ENCODE peak calls at places on chromosome 4, in seven cellular contexts. M is erythroblast; Y is NCI-H1694; U is fibroblast of the aortic adventitia; R is activated naive CD8-positive, alpha-beta T cell treated with anti-CD3 and anti-CD28 coated beads, Interleukin-2, amount 50 U/mL, for 16 hours; D is HEK293T; Q is KG1. O is an unnamed sample.

GRCh38 chr4:21992330-21992729 is 43.8 kb upstream of the KCNIP4 start:
- DNase-seq in Q (no peak), R (no peak), M (no peak), D (no peak), Y (no peak), U (peak), O (no peak)

GRCh38 chr4:129261584-129261983 is 165.6 kb downstream of the C4orf33 start:
- DNase-seq in Q (no peak), D (no peak), Y (no peak), M (no peak), U (no peak), R (no peak), O (no peak)

GRCh38 chr4:24470681-24471622 is 113.4 kb downstream of the DHX15 start:
- DNase-seq in M (no peak), Y (peak), D (peak), Q (no peak), U (peak), R (no peak), O (no peak)

GRCh38 chr4:88275516-88275915 is 8.8 kb downstream of the PPM1K start:
- DNase-seq in M (no peak), Q (peak), U (no peak), Y (no peak), D (no peak), R (no peak), O (no peak)

GRCh38 chr4:152063301-152064235 is 302.8 kb upstream of the GATB start:
- DNase-seq in D (no peak), Y (peak), M (peak), Q (no peak), R (no peak), U (peak), O (no peak)

GRCh38 chr4:188976644-188977115 is 837.4 kb downstream of the TRIML1 start:
- DNase-seq in D (peak), M (no peak), Y (no peak), Q (no peak), R (no peak), U (peak), O (no peak)

GRCh38 chr4:113643505-113643904 is 118.0 kb downstream of the CAMK2D start:
- DNase-seq in D (no peak), Y (no peak), R (no peak), Q (no peak), M (no peak), U (no peak), O (no peak)

GRCh38 chr4:97238956-97239698 is 904.1 kb downstream of the STPG2 start:
- DNase-seq in Y (no peak), U (no peak), M (no peak), Q (no peak), D (no peak), R (no peak), O (no peak)

GRCh38 chr4:91127891-91128290 is 1000.7 kb downstream of the CCSER1 start:
- DNase-seq in M (no peak), Q (no peak), Y (no peak), U (no peak), R (no peak), D (no peak), O (no peak)

GRCh38 chr4:78749258-78749971 is 26.7 kb upstream of the BMP2K start:
- DNase-seq in M (no peak), R (no peak), Q (no peak), Y (no peak), U (peak), D (no peak), O (no peak)

GRCh38 chr4:89590102-89590501 is 246.9 kb downstream of the SNCA start:
- DNase-seq in Q (no peak), Y (no peak), U (no peak), R (no peak), M (no peak), D (no peak), O (no peak)

GRCh38 chr4:177108708-177109107 is 201.0 kb upstream of the NEIL3 start:
- DNase-seq in U (peak), M (no peak), R (no peak), D (no peak), Y (no peak), Q (no peak), O (no peak)

GRCh38 chr4:182653596-182653995 is 263.6 kb downstream of the DCTD start:
- DNase-seq in Q (no peak), M (no peak), D (no peak), Y (no peak), U (peak), R (no peak), O (no peak)

GRCh38 chr4:57614533-57614932 is 504.3 kb upstream of the IGFBP7 start:
- DNase-seq in D (no peak), Y (no peak), R (no peak), Q (no peak), M (no peak), U (no peak), O (no peak)

GRCh38 chr4:173490817-173491518 is 39.1 kb downstream of the HAND2 start:
- DNase-seq in U (peak), Q (no peak), D (no peak), Y (no peak), R (no peak), M (no peak), O (no peak)

GRCh38 chr4:17189322-17189721 is 290.9 kb upstream of the LDB2 start:
- DNase-seq in M (no peak), U (peak), Y (no peak), D (no peak), R (no peak), Q (no peak), O (no peak)

GRCh38 chr4:52979020-52979419 is 116.9 kb downstream of the RASL11B start:
- DNase-seq in U (no peak), M (no peak), R (no peak), D (no peak), Y (no peak), Q (no peak), O (peak)

GRCh38 chr4:53967971-53968370 is 96.4 kb downstream of the CHIC2 start:
- DNase-seq in D (no peak), M (no peak), Y (no peak), Q (no peak), U (no peak), R (no peak), O (no peak)

GRCh38 chr4:111399523-111400135 is 745.6 kb upstream of the FAM241A start:
- DNase-seq in D (no peak), U (no peak), Y (peak), Q (no peak), M (no peak), R (no peak), O (no peak)

GRCh38 chr4:102642571-102643298 is 118.0 kb downstream of the MANBA start:
- DNase-seq in U (peak), Q (no peak), R (no peak), Y (no peak), D (no peak), M (no peak), O (no peak)

GRCh38 chr4:88517825-88518224 is 5.8 kb downstream of the PYURF start:
- DNase-seq in D (no peak), M (no peak), U (no peak), R (no peak), Y (no peak), Q (no peak), O (no peak)

GRCh38 chr4:102868153-102868781 is 525 bp upstream of the CISD2 start:
- DNase-seq in M (no peak), Q (no peak), R (no peak), D (no peak), U (no peak), Y (no peak), O (no peak)

GRCh38 chr4:133154725-133155124 is 5.6 kb downstream of the PCDH10 start:
- DNase-seq in D (peak), U (peak), Y (no peak), M (peak), R (no peak), Q (no peak), O (peak)

GRCh38 chr4:146522862-146523205 is 1.1 kb upstream of the SLC10A7 start:
- DNase-seq in R (no peak), M (peak), Y (no peak), Q (no peak), D (peak), U (no peak), O (no peak)

GRCh38 chr4:5717449-5718158 is 6.6 kb downstream of the EVC start:
- DNase-seq in Y (no peak), Q (no peak), D (no peak), R (no peak), U (no peak), M (no peak), O (no peak)

GRCh38 chr4:108959497-108959896 is 196.6 kb upstream of the ETNPPL start:
- DNase-seq in Y (no peak), D (no peak), U (no peak), Q (no peak), M (no peak), R (no peak), O (no peak)

GRCh38 chr4:17502764-17503163 is 9.1 kb downstream of the QDPR start:
- DNase-seq in D (no peak), R (no peak), U (no peak), Y (no peak), M (no peak), Q (no peak), O (no peak)

GRCh38 chr4:78345237-78345636 is 206.3 kb upstream of the ANXA3 start:
- DNase-seq in M (no peak), D (no peak), R (no peak), Y (no peak), U (no peak), Q (no peak), O (no peak)

GRCh38 chr4:14701389-14701788 is 300.9 kb upstream of the CPEB2 start:
- DNase-seq in R (no peak), Q (no peak), Y (no peak), D (no peak), M (no peak), U (peak), O (no peak)

GRCh38 chr4:144565558-144566195 is 80.3 kb upstream of the HHIP start:
- DNase-seq in M (no peak), R (no peak), Y (no peak), D (no peak), U (peak), Q (no peak), O (no peak)

GRCh38 chr4:48269861-48270515 is 350 bp upstream of the TEC start:
- DNase-seq in Q (peak), M (peak), Y (no peak), R (peak), D (peak), U (peak), O (peak)